ENCODE peak calls at places on chromosomes 6 and 20, in five cellular contexts. S is psoas muscle, X is heart right ventricle, R is HFF-Myc, M is astrocyte of the spinal cord. T is an unnamed sample.

GRCh38 chr6:89951574-89952360 is 57.5 kb downstream of the GJA10 start:
- DNase-seq in S (no peak), X (no peak), R (no peak), M (peak), T (no peak)

GRCh38 chr6:157682856-157683481 is 140.1 kb upstream of the SNX9 start:
- DNase-seq in S (no peak), X (no peak), R (no peak), M (no peak), T (peak)

GRCh38 chr20:24764825-24765224 is 184.2 kb upstream of the CST7 start:
- DNase-seq in S (no peak), X (no peak), R (no peak), M (no peak), T (no peak)

GRCh38 chr6:167031082-167031709 is 32.0 kb downstream of the CEP43 start:
- DNase-seq in S (no peak), X (no peak), R (no peak), M (no peak), T (no peak)

GRCh38 chr20:64161595-64162238 is 2.5 kb upstream of the MYT1 start:
- DNase-seq in S (no peak), X (peak), R (peak), M (peak), T (peak)

GRCh38 chr6:82818727-82819126 is 246.9 kb downstream of the UBE3D start:
- DNase-seq in S (no peak), X (no peak), R (no peak), M (peak), T (peak)

GRCh38 chr6:3838992-3839867 is 9.9 kb upstream of the FAM50B start:
- DNase-seq in S (peak), X (no peak), R (no peak), M (no peak), T (peak)

GRCh38 chr6:81790034-81790433 is 37.6 kb upstream of the TENT5A start:
- DNase-seq in S (no peak), X (no peak), R (no peak), M (no peak), T (no peak)

GRCh38 chr6:47083586-47084047 is 41.5 kb upstream of the ADGRF1 start:
- DNase-seq in S (peak), X (peak), R (peak), M (peak), T (peak)

GRCh38 chr20:5349448-5349847 is 32.7 kb upstream of the PROKR2 start:
- DNase-seq in S (no peak), X (no peak), R (no peak), M (no peak), T (no peak)

GRCh38 chr6:47484616-47485015 is 7.0 kb downstream of the CD2AP start:
- DNase-seq in S (no peak), X (no peak), R (no peak), M (peak), T (peak)

GRCh38 chr6:32439708-32440214 is at the start of gene HLA-DRA:
- DNase-seq in S (no peak), X (no peak), R (peak), M (peak), T (peak)

GRCh38 chr20:56247954-56248782 is at the start of gene MC3R:
- DNase-seq in S (no peak), X (peak), R (no peak), M (peak), T (no peak)

GRCh38 chr20:48986899-48987298 is 59.2 kb upstream of the CSE1L start:
- DNase-seq in S (no peak), X (no peak), R (no peak), M (no peak), T (no peak)

GRCh38 chr6:27720607-27721580 is 191.3 kb downstream of the OR2B2 start:
- DNase-seq in S (no peak), X (no peak), R (peak), M (peak), T (peak)

GRCh38 chr6:155248021-155249001 is 15.5 kb upstream of the CLDN20 start:
- DNase-seq in S (no peak), X (no peak), R (no peak), M (peak), T (peak)

GRCh38 chr6:54718541-54719023 is 128.0 kb upstream of the FAM83B start:
- DNase-seq in S (no peak), X (no peak), R (no peak), M (no peak), T (no peak)

GRCh38 chr6:2739335-2739734 is 11.4 kb downstream of the MYLK4 start:
- DNase-seq in S (no peak), X (no peak), R (peak), M (peak), T (peak)

GRCh38 chr20:61757678-61758555 is 307.8 kb downstream of the TAF4 start:
- DNase-seq in S (peak), X (no peak), R (no peak), M (peak), T (peak)

GRCh38 chr6:168554472-168554871 is 113.5 kb downstream of the SMOC2 start:
- DNase-seq in S (no peak), X (no peak), R (no peak), M (no peak), T (no peak)

GRCh38 chr20:57693002-57693582 is 16.7 kb downstream of the PMEPA1 start:
- DNase-seq in S (no peak), X (no peak), R (no peak), M (peak), T (no peak)

GRCh38 chr6:25219581-25220249 is 59.5 kb upstream of the CARMIL1 start:
- DNase-seq in S (no peak), X (no peak), R (no peak), M (no peak), T (peak)

GRCh38 chr6:33551538-33551937 is 28.5 kb downstream of the BAK1 start:
- DNase-seq in S (no peak), X (no peak), R (no peak), M (no peak), T (no peak)

GRCh38 chr20:41287327-41287726 is 30.2 kb downstream of the ZHX3 start:
- DNase-seq in S (no peak), X (no peak), R (no peak), M (peak), T (peak)

GRCh38 chr20:23156170-23156841 is 70.2 kb upstream of the CD93 start:
- DNase-seq in S (peak), X (no peak), R (no peak), M (peak), T (peak)

GRCh38 chr20:18001131-18001921 is 32.5 kb downstream of the MGME1 start:
- DNase-seq in S (peak), X (peak), R (no peak), M (peak), T (peak)

GRCh38 chr6:118317581-118318563 is 230.2 kb upstream of the PLN start:
- DNase-seq in S (no peak), X (no peak), R (no peak), M (no peak), T (no peak)

GRCh38 chr6:137589067-137589848 is 95.1 kb upstream of the OLIG3 start:
- DNase-seq in S (no peak), X (no peak), R (peak), M (peak), T (peak)

GRCh38 chr20:5920581-5920980 is 29.8 kb downstream of the TRMT6 start:
- DNase-seq in S (no peak), X (no peak), R (no peak), M (no peak), T (no peak)

GRCh38 chr20:21554985-21555384 is 41.1 kb upstream of the NKX2-2 start:
- DNase-seq in S (no peak), X (no peak), R (no peak), M (no peak), T (no peak)

GRCh38 chr20:63734946-63735858 is 1.3 kb upstream of the LIME1 start:
- DNase-seq in S (no peak), X (no peak), R (no peak), M (no peak), T (no peak)

GRCh38 chr6:122323361-122323760 is 76.1 kb upstream of the HSF2 start:
- DNase-seq in S (no peak), X (no peak), R (no peak), M (no peak), T (peak)

DNA sequence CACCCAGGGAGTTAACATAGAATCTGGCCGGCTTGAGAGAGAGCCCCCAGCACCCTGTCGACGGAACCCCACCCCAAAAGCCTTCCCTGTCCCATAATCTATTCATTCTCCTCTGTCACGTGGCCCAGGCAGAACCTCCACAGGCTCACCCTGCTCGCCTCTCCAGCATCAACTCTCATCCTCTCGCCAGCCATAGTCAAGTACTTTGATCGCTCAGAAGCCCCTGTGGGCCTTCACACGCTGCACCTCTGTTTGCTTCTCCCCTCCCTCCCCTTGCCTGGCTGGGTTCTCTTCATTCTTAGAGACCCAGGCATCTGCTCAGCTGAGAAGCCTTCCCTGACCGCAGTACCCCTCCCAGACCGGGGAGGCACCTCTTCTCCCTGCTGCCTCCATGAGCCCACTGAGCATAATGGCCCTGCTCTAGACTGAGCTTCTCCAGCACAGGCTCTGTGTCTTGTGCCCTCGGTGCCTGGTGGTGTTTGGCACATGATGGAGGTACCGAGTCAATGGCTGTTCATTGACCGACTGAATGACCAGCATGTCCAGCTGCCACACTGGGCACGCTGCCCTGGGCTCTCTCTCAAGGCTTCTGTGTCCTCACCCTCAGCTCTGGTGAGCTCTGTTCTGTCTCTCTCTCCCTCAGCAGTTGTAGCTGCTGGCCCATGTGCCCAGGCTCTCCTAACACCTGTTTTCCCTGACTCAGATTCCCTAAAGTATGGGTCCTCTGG is 33.7 kb downstream of the PKIG start:
- DNase-seq in S (peak), X (no peak), R (no peak), M (no peak), T (no peak)
- TF ChIP-seq CTCF in S (no peak), X (no peak), R (no peak), M (no peak), T (no peak)

DNA sequence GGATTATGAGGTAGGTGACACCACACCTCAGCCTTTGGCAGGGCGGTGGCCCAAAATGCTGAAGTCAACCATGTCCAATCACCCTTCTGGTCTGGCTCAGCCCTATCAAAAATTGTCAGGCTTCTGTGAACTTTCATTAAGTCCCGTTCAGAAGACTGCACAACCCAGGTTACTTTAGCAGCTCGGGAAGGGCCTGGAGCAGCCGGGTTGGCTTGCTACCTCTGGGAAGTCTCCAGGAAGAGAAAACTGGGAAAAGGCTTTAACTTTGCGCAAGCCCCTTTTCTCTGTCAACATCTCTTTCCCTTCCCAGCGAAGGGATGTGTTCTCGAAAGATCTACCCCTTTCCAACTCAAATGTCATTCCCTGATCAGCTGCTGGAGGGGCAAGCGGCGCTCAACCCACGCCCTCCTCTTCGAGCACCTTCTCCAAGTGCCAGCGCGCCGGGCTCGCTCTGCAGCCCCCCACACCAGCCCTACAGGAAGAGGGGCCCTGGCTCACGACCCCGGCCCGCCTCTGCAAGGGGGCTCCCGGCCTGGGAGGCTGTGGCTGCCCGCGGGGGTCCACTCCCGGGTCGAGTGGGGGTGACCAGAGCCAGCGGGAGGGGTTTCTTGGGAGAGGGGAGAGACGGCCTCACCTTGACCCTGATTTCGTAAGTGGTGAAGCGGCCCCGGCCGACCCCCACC is 573 bp downstream of the SNX3 start:
- DNase-seq in S (no peak), X (no peak), R (peak), M (peak), T (peak)
- TF ChIP-seq CTCF in S (no peak), X (no peak), R (no peak), M (no peak), T (no peak)

GRCh38 chr20:52348434-52348833 is 156.9 kb upstream of the ZFP64 start:
- DNase-seq in S (no peak), X (no peak), R (no peak), M (no peak), T (no peak)

GRCh38 chr20:52340036-52340634 is 148.6 kb upstream of the ZFP64 start:
- DNase-seq in S (no peak), X (no peak), R (no peak), M (no peak), T (no peak)

GRCh38 chr20:52346797-52347196 is 155.2 kb upstream of the ZFP64 start:
- DNase-seq in S (no peak), X (no peak), R (no peak), M (no peak), T (no peak)

GRCh38 chr20:52342913-52343312 is 151.3 kb upstream of the ZFP64 start:
- DNase-seq in S (no peak), X (no peak), R (no peak), M (no peak), T (no peak)
- TF ChIP-seq CTCF in S (no peak), X (no peak), R (no peak), M (no peak), T (no peak)

DNA sequence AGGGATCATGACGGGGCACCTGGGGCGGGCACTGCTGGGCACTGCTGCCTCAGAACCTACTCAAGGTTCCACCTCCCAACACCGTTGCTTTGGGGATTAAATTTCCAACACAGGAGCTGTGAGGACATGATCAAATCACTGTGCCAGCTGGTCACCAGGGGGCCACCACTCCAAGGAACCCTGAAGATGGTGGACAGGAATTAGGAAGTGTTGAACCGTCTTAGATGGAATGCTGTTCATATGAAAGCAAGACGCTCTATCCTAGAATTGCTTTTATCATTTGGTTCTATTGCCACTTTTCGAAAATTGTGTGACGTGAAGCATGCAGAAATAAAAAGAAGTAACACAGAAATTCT is 140.3 kb downstream of the DLL1 start:
- DNase-seq in S (no peak), X (no peak), R (no peak), M (no peak), T (no peak)
- TF ChIP-seq CTCF in S (no peak), X (no peak), R (no peak), M (no peak), T (no peak)

GRCh38 chr6:13452346-13453171 is 34.8 kb downstream of the GFOD1 start:
- DNase-seq in S (no peak), X (no peak), R (no peak), M (no peak), T (no peak)

GRCh38 chr6:13455604-13456003 is 31.8 kb downstream of the GFOD1 start:
- DNase-seq in S (no peak), X (no peak), R (no peak), M (no peak), T (no peak)

GRCh38 chr6:13453771-13454251 is 33.6 kb downstream of the GFOD1 start:
- DNase-seq in S (no peak), X (no peak), R (no peak), M (peak), T (no peak)

GRCh38 chr6:13453172-13453552 is 34.2 kb downstream of the GFOD1 start:
- DNase-seq in S (no peak), X (no peak), R (no peak), M (no peak), T (no peak)

GRCh38 chr6:13454286-13455221 is 32.8 kb downstream of the GFOD1 start:
- DNase-seq in S (peak), X (no peak), R (no peak), M (peak), T (peak)
- TF ChIP-seq CTCF in S (peak), X (peak), R (no peak), M (no peak), T (no peak)

GRCh38 chr6:127420558-127420957 is 38.6 kb downstream of the KIAA0408 start:
- DNase-seq in S (no peak), X (no peak), R (peak), M (peak), T (peak)
- TF ChIP-seq CTCF in S (peak), X (peak), R (peak), M (peak), T (peak)

GRCh38 chr6:6494677-6495076 is 93.8 kb upstream of the LY86 start:
- DNase-seq in S (peak), X (peak), R (no peak), M (no peak), T (no peak)
- TF ChIP-seq CTCF in S (peak), X (peak), R (no peak), M (no peak), T (no peak)

GRCh38 chr6:53679446-53679933 is 13.9 kb upstream of the KLHL31 start:
- DNase-seq in S (no peak), X (no peak), R (peak), M (peak), T (peak)
- TF ChIP-seq CTCF in S (peak), X (peak), R (peak), M (peak), T (peak)